ENCODE peak calls at places on chromosome 15, in eight cellular contexts. T, D, I, Y, L, V, S and B are unnamed samples.

GRCh38 chr15:62099171-62099601 is 32.4 kb downstream of the C2CD4A start:
- DNase-seq in D (peak; percentile 48), V (no peak), Y (no peak), T (no peak), S (no peak), L (peak; percentile 95), I (no peak), B (no peak)

GRCh38 chr15:77029166-77030041 is 34.5 kb downstream of the PSTPIP1 start:
- DNase-seq in T (no peak), S (peak; percentile 59), I (no peak), V (no peak), L (no peak), D (no peak), Y (no peak), B (no peak)

GRCh38 chr15:47473857-47474256 is 243.4 kb upstream of the SEMA6D start:
- DNase-seq in V (no peak), I (no peak), S (peak; percentile 7), L (peak; percentile 7), Y (no peak), T (peak; percentile 68), D (peak; percentile 79), B (no peak)

GRCh38 chr15:83061680-83062079 is 5.4 kb downstream of the BTBD1 start:
- DNase-seq in D (no peak), S (no peak), I (peak; percentile 40), T (no peak), L (peak; percentile 50), Y (no peak), V (no peak), B (no peak)

GRCh38 chr15:101105059-101105851 is 146.6 kb downstream of the CHSY1 start:
- DNase-seq in T (no peak), Y (no peak), I (no peak), V (no peak), S (no peak), L (peak; percentile 17), D (no peak), B (no peak)

GRCh38 chr15:100515758-100516157 is 13.0 kb downstream of the CERS3 start:
- DNase-seq in S (no peak), V (no peak), T (no peak), L (peak; percentile 6), D (no peak), Y (no peak), I (peak; percentile 26), B (no peak)

GRCh38 chr15:100914876-100915275 is 4.3 kb upstream of the LRRK1 start:
- DNase-seq in I (no peak), T (no peak), D (peak; percentile 15), L (peak; percentile 21), Y (no peak), V (no peak), S (no peak), B (no peak)

GRCh38 chr15:57559875-57560274 is 31.8 kb upstream of the MYZAP start:
- DNase-seq in S (peak; percentile 90), D (peak; percentile 40), Y (peak; percentile 59), V (no peak), L (peak; percentile 59), I (peak; percentile 86), T (peak; percentile 74), B (no peak)

GRCh38 chr15:89776274-89777072 is at the start of gene MESP2:
- DNase-seq in V (no peak), L (peak; percentile 90), T (peak; percentile 92), Y (peak; percentile 75), D (peak; percentile 76), I (peak; percentile 92), S (peak; percentile 88), B (peak; percentile 77)

GRCh38 chr15:91793771-91794170 is 59.7 kb upstream of the SLCO3A1 start:
- DNase-seq in T (no peak), L (peak; percentile 5), Y (no peak), I (no peak), S (no peak), D (no peak), V (no peak), B (no peak)

GRCh38 chr15:91795281-91795680 is 58.2 kb upstream of the SLCO3A1 start:
- DNase-seq in V (no peak), T (no peak), I (no peak), S (no peak), L (no peak), Y (no peak), D (no peak), B (no peak)

GRCh38 chr15:91787198-91787597 is 66.3 kb upstream of the SLCO3A1 start:
- DNase-seq in S (no peak), Y (no peak), I (no peak), L (no peak), V (no peak), D (no peak), T (no peak), B (no peak)

GRCh38 chr15:91789136-91789535 is 64.4 kb upstream of the SLCO3A1 start:
- DNase-seq in I (no peak), S (no peak), V (no peak), T (no peak), L (no peak), D (no peak), Y (no peak), B (no peak)

GRCh38 chr15:91790826-91791225 is 62.7 kb upstream of the SLCO3A1 start:
- DNase-seq in T (no peak), L (peak; percentile 7), D (no peak), I (no peak), S (no peak), Y (no peak), V (no peak), B (no peak)
- H3K36me3 ChIP-seq in T (no peaks in the 10 kb centered on the region), L (no peaks in the 10 kb centered on the region), D (no peaks in the 10 kb centered on the region), I (no peaks in the 10 kb centered on the region), S (no peaks in the 10 kb centered on the region), Y (no peaks in the 10 kb centered on the region), V (no peaks in the 10 kb centered on the region), B (no peaks in the 10 kb centered on the region)

GRCh38 chr15:99324082-99324620 is 72.9 kb downstream of the LRRC28 start:
- DNase-seq in S (no peak), Y (no peak), T (no peak), L (peak; percentile 93), V (peak; percentile 62), D (peak; percentile 86), I (no peak), B (peak; percentile 83)

GRCh38 chr15:99321477-99321876 is 70.2 kb downstream of the LRRC28 start:
- DNase-seq in D (no peak), Y (no peak), I (no peak), L (no peak), T (no peak), S (no peak), V (no peak), B (no peak)

GRCh38 chr15:99320374-99321215 is 69.3 kb downstream of the LRRC28 start:
- DNase-seq in V (no peak), I (no peak), S (no peak), T (no peak), Y (no peak), D (no peak), L (no peak), B (no peak)

GRCh38 chr15:99324700-99325099 is 73.4 kb downstream of the LRRC28 start:
- DNase-seq in I (no peak), Y (no peak), D (no peak), T (no peak), L (no peak), V (no peak), S (no peak), B (no peak)

GRCh38 chr15:99322643-99323405 is 71.5 kb downstream of the LRRC28 start:
- DNase-seq in Y (no peak), T (no peak), L (peak; percentile 48), D (no peak), I (no peak), S (no peak), V (no peak), B (no peak)
- H3K4me1 ChIP-seq in Y (no peaks in the 10 kb centered on the region), T (no peaks in the 10 kb centered on the region), L (peaks cover 35% of the 10 kb centered on the region), D (no peaks in the 10 kb centered on the region), I (no peaks in the 10 kb centered on the region), S (no peaks in the 10 kb centered on the region), V (no peaks in the 10 kb centered on the region), B (peaks cover 36% of the 10 kb centered on the region)

GRCh38 chr15:75202251-75203016 is 752 bp downstream of the C15orf39 start:
- DNase-seq in Y (no peak), S (peak; percentile 89), L (peak; percentile 95), D (peak; percentile 83), V (no peak), I (peak; percentile 90), T (peak; percentile 83), B (peak; percentile 78)
- H3K36me3 ChIP-seq in Y (no peaks in the 10 kb centered on the region), S (peaks cover under 1% of the 10 kb centered on the region), L (no peaks in the 10 kb centered on the region), D (no peaks in the 10 kb centered on the region), V (peaks cover 20% of the 10 kb centered on the region), I (no peaks in the 10 kb centered on the region), T (no peaks in the 10 kb centered on the region), B (peaks cover 53% of the 10 kb centered on the region)

GRCh38 chr15:91068436-91068835 is 31.6 kb upstream of the SV2B start:
- DNase-seq in I (no peak), L (no peak), T (no peak), V (no peak), D (no peak), S (no peak), Y (no peak), B (no peak)

GRCh38 chr15:91068966-91069365 is 31.1 kb upstream of the SV2B start:
- DNase-seq in I (no peak), Y (no peak), S (no peak), T (no peak), D (no peak), L (no peak), V (no peak), B (no peak)

GRCh38 chr15:91065505-91065904 is 34.6 kb upstream of the SV2B start:
- DNase-seq in D (no peak), Y (no peak), T (no peak), V (no peak), L (no peak), S (no peak), I (no peak), B (no peak)

GRCh38 chr15:91070872-91071271 is 29.2 kb upstream of the SV2B start:
- DNase-seq in L (no peak), Y (no peak), V (no peak), I (no peak), D (no peak), S (no peak), T (no peak), B (no peak)

DNA sequence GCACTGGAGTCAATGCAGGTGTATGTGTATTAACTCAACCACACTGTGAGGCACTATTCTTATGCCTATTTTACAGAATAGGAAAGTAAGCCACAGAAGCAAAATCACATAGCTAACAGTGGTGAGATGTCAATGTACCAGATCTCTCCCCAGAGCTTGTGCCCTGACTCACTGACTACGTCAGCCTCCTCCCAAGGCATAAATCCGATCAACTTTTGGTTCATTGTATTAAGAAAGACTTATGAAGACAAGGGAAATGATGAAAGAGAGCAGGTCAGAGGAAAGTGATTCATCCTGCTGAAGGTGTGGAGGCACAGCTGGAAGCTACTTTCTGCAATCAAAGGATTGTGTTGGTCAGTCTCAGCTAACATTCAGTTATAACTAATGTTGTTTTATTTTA is 33.0 kb upstream of the SV2B start:
- DNase-seq in T (no peak), D (no peak), Y (no peak), L (peak; percentile 31), S (no peak), V (no peak), I (no peak), B (no peak)
- H3K4me1 ChIP-seq in T (no peaks in the 10 kb centered on the region), D (no peaks in the 10 kb centered on the region), Y (no peaks in the 10 kb centered on the region), L (no peaks in the 10 kb centered on the region), S (no peaks in the 10 kb centered on the region), V (no peaks in the 10 kb centered on the region), I (no peaks in the 10 kb centered on the region), B (no peaks in the 10 kb centered on the region)